ENCODE peak calls at places on chromosomes 1 and 21, in four cellular contexts. J, Y, V and S are unnamed samples.

GRCh38 chr1:211811848-211812247 is 18.7 kb downstream of the LPGAT1 start:
- DNase-seq in J (no peak), Y (no peak), V (no peak), S (no peak)

GRCh38 chr1:40926441-40926840 is 53.1 kb upstream of the CTPS1 start:
- DNase-seq in J (no peak), Y (no peak), V (no peak), S (no peak)

GRCh38 chr1:8472668-8473067 is 154.8 kb downstream of the SLC45A1 start:
- DNase-seq in J (no peak), Y (no peak), V (no peak), S (no peak)

GRCh38 chr1:57158660-57159059 is 192.8 kb upstream of the C8B start:
- DNase-seq in J (no peak), Y (no peak), V (no peak), S (no peak)

GRCh38 chr21:39613029-39613934 is 542 bp downstream of the B3GALT5 start:
- DNase-seq in J (no peak), Y (no peak), V (no peak), S (no peak)

GRCh38 chr1:106975944-106976343 is 80.5 kb upstream of the PRMT6 start:
- DNase-seq in J (no peak), Y (no peak), V (no peak), S (no peak)

GRCh38 chr1:234554478-234555311 is 55.3 kb downstream of the IRF2BP2 start:
- DNase-seq in J (no peak), Y (no peak), V (no peak), S (no peak)

GRCh38 chr1:33165809-33166208 is 16.0 kb downstream of the TRIM62 start:
- DNase-seq in J (no peak), Y (no peak), V (peak), S (no peak)

GRCh38 chr1:246782120-246782900 is 58.1 kb downstream of the SCCPDH start:
- DNase-seq in J (no peak), Y (no peak), V (no peak), S (no peak)

GRCh38 chr1:107858323-107858722 is 106.7 kb downstream of the VAV3 start:
- DNase-seq in J (no peak), Y (no peak), V (no peak), S (no peak)

GRCh38 chr1:180863158-180863775 is 49.4 kb upstream of the KIAA1614 start:
- DNase-seq in J (no peak), Y (peak), V (no peak), S (peak)

GRCh38 chr1:109198043-109198695 is 15.5 kb upstream of the SARS1 start:
- DNase-seq in J (no peak), Y (no peak), V (no peak), S (peak)

GRCh38 chr1:75361260-75361659 is 227.1 kb downstream of the LHX8 start:
- DNase-seq in J (no peak), Y (no peak), V (no peak), S (no peak)
- H3K4me3 ChIP-seq in J (no peak), Y (no peak), V (no peak), S (no peak)

GRCh38 chr1:204302769-204303168 is 57.0 kb downstream of the PLEKHA6 start:
- DNase-seq in J (no peak), Y (no peak), V (no peak), S (no peak)
- TF ChIP-seq CTCF in J (no peak), Y (no peak), V (no peak), S (no peak)

GRCh38 chr1:63628607-63629006 is 35.4 kb downstream of the PGM1 start:
- DNase-seq in J (no peak), Y (no peak), V (no peak), S (no peak)
- H3K4me3 ChIP-seq in J (no peak), Y (no peak), V (no peak), S (no peak)

DNA sequence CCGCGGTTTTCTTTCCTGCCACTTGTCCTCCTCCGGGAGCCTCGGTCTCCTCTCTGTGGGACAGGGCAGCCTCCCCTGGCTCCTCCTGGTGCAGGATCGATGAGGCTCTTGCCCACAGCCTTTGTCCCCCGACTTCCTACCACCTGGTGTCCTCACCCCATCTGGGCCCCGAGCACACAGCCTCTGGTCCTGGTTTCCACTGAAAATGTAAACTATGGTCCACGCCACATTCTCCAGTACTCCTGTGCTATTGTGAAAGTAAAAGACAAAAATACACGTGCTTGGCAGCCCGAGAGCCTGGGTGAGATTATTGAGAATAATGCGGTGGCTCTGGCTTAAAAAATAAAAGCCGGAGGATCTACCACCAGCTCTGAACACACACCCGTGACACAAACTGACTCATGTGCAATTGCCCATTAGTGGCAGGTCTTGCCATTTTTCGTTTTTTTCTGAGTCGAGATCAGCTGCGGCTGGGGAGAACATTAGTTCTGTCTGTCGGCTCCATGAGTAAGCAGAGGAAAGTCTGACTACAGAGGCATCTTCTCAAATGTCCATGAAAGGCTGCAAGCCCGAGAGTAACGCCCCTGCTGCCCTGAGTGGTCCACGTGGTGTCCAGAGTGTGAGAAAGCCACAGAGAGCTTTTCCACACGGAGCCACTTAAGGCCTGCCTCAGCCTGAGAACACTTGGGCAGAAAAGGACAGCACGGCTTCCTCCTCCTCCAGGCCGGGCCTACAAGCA is 5.7 kb upstream of the COL6A2 start:
- DNase-seq in J (peak), Y (no peak), V (peak), S (peak)
- TF ChIP-seq CTCF in J (no peak), Y (no peak), V (no peak), S (no peak)

GRCh38 chr1:5994713-5995621 is 2.7 kb upstream of the NPHP4 start:
- DNase-seq in J (no peak), Y (no peak), V (peak), S (no peak)
- H3K4me3 ChIP-seq in J (no peak), Y (no peak), V (no peak), S (no peak)

GRCh38 chr1:88013485-88013884 is 670.6 kb upstream of the PKN2 start:
- DNase-seq in J (no peak), Y (no peak), V (no peak), S (peak)

GRCh38 chr1:88014126-88014525 is 669.9 kb upstream of the PKN2 start:
- DNase-seq in J (no peak), Y (no peak), V (no peak), S (no peak)

DNA sequence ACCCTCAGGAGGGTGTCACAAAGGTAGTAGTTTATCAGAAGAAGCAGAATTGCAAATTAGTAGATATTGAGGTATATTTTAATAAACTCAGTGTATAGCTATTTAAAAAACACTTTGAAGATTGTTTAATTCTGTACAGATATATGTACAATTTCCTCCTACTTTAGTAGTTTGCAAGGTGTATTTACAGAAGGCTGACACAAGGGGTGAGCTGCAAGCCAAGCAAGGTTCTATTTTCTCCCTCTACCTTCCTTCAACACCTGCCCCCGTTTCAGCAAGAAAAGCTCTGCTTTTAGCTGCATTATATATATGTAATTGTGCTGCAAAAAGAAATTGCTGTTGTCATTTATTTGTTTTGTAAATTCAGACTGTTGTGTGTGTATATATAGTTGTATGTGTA is 674.2 kb upstream of the PKN2 start:
- DNase-seq in J (no peak), Y (no peak), V (no peak), S (no peak)
- TF ChIP-seq CTCF in J (no peak), Y (no peak), V (no peak), S (peak)

DNA sequence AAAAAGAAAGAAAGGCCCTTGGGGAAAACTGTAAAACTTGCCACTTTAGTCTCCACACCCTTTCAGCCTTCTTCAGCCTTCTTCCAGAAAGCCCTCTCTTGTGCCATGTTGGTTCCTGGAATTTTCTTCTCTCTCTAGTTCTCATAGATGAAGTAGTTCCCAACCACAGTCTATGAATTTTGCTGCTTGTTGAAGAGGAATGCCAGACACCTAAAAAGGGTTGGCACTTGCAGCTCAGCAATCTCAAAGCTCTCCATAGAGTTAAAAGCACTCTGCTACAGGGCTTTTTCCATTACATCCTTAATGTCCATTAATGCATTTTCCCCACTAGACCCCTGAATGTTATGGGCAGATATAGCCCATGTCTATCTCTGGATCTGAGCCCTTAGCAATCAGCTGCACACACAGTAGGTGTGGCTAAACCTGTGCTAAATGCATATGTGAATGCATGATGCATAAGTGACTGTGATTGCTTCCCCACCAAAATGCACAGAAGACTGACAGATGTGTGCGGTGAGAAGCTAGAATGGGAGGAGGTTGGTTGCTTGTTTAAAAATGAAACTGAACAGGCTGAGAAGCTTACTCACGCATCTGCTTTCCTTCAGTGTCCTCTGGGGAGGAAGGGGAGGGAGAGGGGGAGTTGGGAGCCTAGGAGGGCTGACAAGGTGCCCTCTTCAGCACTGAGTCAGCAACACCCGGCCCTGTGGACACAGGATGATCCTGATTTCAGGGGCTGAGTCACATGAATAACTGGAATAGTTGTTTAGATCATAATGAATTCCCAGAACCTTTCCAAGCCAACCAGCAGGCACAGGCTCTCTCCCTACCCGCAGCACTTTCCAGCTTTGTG is 146.1 kb upstream of the FGGY start:
- DNase-seq in J (peak), Y (no peak), V (peak), S (peak)
- H3K4me3 ChIP-seq in J (peak), Y (no peak), V (no peak), S (no peak)

GRCh38 chr1:77282866-77283539 is 1.2 kb downstream of the AK5 start:
- DNase-seq in J (no peak), Y (no peak), V (peak), S (no peak)

GRCh38 chr1:77281491-77282186 is at the start of gene AK5:
- DNase-seq in J (no peak), Y (no peak), V (peak), S (no peak)

GRCh38 chr1:77283701-77284425 is 2.0 kb downstream of the AK5 start:
- DNase-seq in J (no peak), Y (no peak), V (no peak), S (no peak)

GRCh38 chr1:77280962-77281361 is 857 bp upstream of the AK5 start:
- DNase-seq in J (no peak), Y (no peak), V (no peak), S (no peak)

DNA sequence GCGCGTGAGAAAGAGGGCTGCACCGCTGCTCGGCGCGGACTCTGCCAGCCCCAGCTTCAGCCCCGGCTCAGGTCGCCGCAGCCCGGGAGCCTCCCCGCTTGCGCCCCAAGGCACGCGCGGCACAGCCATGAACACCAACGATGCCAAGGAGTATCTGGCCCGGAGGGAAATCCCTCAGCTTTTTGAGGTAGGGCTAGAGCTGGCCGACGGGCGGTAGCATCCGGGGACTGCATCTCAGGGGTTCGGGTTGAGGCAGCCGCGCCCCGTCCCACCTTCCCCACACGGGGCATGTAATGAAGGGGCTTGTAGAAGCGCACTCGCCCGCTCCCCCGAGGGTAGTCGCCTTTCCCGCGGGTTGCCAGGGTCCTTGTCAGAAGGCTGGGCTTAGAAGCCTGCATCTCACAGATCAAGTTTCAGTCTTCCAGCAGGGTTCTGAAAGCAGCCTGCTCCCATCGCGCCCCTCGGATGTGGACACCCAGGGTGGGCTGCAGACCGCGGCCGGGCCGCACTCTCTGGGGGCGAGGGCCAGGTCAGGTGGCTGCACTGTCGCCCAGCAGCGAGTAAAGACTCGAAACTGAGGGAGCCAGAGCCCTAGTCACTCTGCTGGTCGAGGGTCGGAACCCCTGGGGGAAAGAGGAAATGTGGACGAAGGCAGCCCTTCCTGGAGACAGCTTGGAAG is 507 bp downstream of the AK5 start:
- DNase-seq in J (no peak), Y (no peak), V (peak), S (no peak)
- TF ChIP-seq CTCF in J (no peak), Y (no peak), V (no peak), S (no peak)

DNA sequence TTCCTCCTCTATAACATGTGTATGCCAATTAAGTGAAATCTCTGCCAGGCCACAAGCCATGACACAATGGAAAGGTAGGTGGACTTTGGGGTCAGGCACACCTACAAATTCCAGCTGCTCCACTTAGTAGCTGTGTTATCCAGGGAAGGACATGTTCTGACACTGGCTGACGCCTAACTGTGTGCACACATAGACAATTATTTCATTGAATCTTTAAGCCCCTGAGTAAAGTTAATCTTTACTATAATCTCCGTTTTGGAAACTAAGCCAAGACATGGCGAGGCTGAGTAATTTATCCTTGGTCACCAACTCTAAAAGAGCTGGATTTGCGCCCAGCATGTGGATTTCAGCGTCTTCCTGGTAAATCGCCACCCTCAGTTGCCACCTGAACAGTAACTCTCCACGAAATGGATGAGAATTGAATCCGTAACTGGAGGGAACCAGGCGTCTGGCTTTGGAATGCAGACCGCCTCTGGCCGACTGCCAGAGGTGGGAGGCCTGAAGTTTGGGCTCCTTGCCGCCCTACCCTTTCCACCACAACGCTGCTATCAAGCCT is 925 bp upstream of the SNRPE start:
- DNase-seq in J (no peak), Y (peak), V (peak), S (peak)
- H3K4me3 ChIP-seq in J (no peak), Y (peak), V (no peak), S (peak)